ENCODE peak calls at places on chromosomes 16 and 17, in six cellular contexts. O is neural progenitor cell, Y is GM13977, P is psoas muscle, L is kidney, K is HFFc6. C is an unnamed sample.

GRCh38 chr16:80803341-80804060 is 897 bp downstream of the CDYL2 start:
- DNase-seq in O (peak; percentile 63), Y (peak; percentile 75), P (peak; percentile 11), L (peak; percentile 81), K (no peak), C (no peak)

GRCh38 chr17:14143678-14144077 is 74.4 kb downstream of the COX10 start:
- DNase-seq in O (no peak), Y (no peak), P (no peak), L (no peak), K (no peak), C (no peak)

GRCh38 chr16:8929086-8929748 is 34.5 kb downstream of the USP7 start:
- DNase-seq in O (no peak), Y (no peak), P (no peak), L (no peak), K (no peak), C (no peak)

GRCh38 chr17:29181226-29181625 is 1.0 kb upstream of the MYO18A start:
- DNase-seq in O (no peak), Y (no peak), P (no peak), L (no peak), K (no peak), C (no peak)

GRCh38 chr17:43094129-43094834 is 30.9 kb downstream of the BRCA1 start:
- DNase-seq in O (no peak), Y (no peak), P (no peak), L (no peak), K (peak; percentile 48), C (no peak)

GRCh38 chr17:55825213-55825612 is 74.4 kb downstream of the PCTP start:
- DNase-seq in O (peak; percentile 37), Y (no peak), P (no peak), L (no peak), K (no peak), C (no peak)

GRCh38 chr17:37392024-37392590 is 14.5 kb downstream of the ACACA start:
- DNase-seq in O (peak; percentile 6), Y (peak; percentile 55), P (no peak), L (no peak), K (peak; percentile 63), C (no peak)

GRCh38 chr17:64635647-64636305 is 26.3 kb downstream of the SMURF2 start:
- DNase-seq in O (no peak), Y (peak; percentile 28), P (no peak), L (no peak), K (peak; percentile 79), C (peak; percentile 56)

GRCh38 chr16:84567446-84567962 is 50.4 kb downstream of the COTL1 start:
- DNase-seq in O (no peak), Y (no peak), P (no peak), L (no peak), K (no peak), C (no peak)

GRCh38 chr16:85878875-85879274 is 20.1 kb upstream of the IRF8 start:
- DNase-seq in O (peak; percentile 22), Y (no peak), P (no peak), L (no peak), K (peak; percentile 76), C (peak; percentile 11)

GRCh38 chr17:15490634-15491261 is 23.3 kb upstream of the CDRT4 start:
- DNase-seq in O (peak; percentile 59), Y (no peak), P (peak; percentile 82), L (peak; percentile 87), K (peak; percentile 68), C (no peak)

GRCh38 chr16:56424791-56425438 is 430 bp downstream of the AMFR start:
- DNase-seq in O (no peak), Y (no peak), P (peak; percentile 52), L (peak; percentile 84), K (no peak), C (no peak)

GRCh38 chr17:31515226-31515759 is 123.8 kb downstream of the RAB11FIP4 start:
- DNase-seq in O (no peak), Y (no peak), P (no peak), L (no peak), K (no peak), C (no peak)

GRCh38 chr17:68533887-68534700 is 21.9 kb downstream of the PRKAR1A start:
- DNase-seq in O (no peak), Y (no peak), P (no peak), L (no peak), K (peak; percentile 15), C (peak; percentile 55)

GRCh38 chr16:88703486-88704309 is 2.5 kb downstream of the RNF166 start:
- DNase-seq in O (no peak), Y (no peak), P (no peak), L (no peak), K (no peak), C (no peak)

GRCh38 chr16:3431779-3432219 is 11.5 kb downstream of the ZNF597 start:
- DNase-seq in O (no peak), Y (peak; percentile 59), P (peak; percentile 68), L (peak; percentile 74), K (no peak), C (no peak)

GRCh38 chr17:76265624-76266243 is 586 bp downstream of the UBALD2 start:
- DNase-seq in O (peak; percentile 84), Y (no peak), P (peak; percentile 69), L (peak; percentile 94), K (peak; percentile 31), C (no peak)

GRCh38 chr17:15384142-15384803 is 42.9 kb upstream of the TEKT3 start:
- DNase-seq in O (no peak), Y (no peak), P (peak; percentile 70), L (peak; percentile 81), K (no peak), C (no peak)

GRCh38 chr17:69358688-69359596 is 32.0 kb upstream of the ABCA5 start:
- DNase-seq in O (peak; percentile 61), Y (peak; percentile 28), P (no peak), L (no peak), K (no peak), C (no peak)

DNA sequence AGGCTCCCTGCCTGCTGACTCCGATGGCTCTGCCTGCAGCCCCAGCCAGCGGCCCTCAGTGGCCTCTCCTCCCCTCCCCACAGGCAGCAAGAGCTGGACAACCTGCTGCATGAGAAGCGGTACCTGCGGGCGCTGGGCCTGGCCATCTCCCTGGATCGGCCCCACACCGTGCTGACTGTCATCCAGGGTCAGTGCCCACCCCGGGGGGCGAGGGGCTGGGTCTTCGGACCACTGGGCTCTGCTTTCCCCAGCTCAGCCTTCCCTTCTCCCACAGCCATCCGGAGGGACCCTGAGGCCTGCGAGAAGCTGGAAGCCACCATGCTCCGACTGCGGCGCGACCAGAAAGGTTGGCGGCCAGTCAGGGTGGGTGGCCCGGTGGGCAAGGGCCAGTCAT is 3.4 kb downstream of the NOXO1 start:
- DNase-seq in O (no peak), Y (no peak), P (no peak), L (no peak), K (no peak), C (no peak)
- TF ChIP-seq CTCF in O (no peak), Y (no peak), P (no peak), L (no peak), K (no peak), C (no peak)

GRCh38 chr16:17329412-17329811 is 141.3 kb downstream of the XYLT1 start:
- DNase-seq in O (no peak), Y (no peak), P (no peak), L (no peak), K (no peak), C (no peak)

GRCh38 chr16:17330019-17330570 is 140.7 kb downstream of the XYLT1 start:
- DNase-seq in O (no peak), Y (no peak), P (no peak), L (no peak), K (no peak), C (no peak)

GRCh38 chr16:17334096-17334495 is 136.7 kb downstream of the XYLT1 start:
- DNase-seq in O (no peak), Y (no peak), P (no peak), L (no peak), K (peak; percentile 87), C (peak; percentile 69)

GRCh38 chr16:17331071-17331521 is 139.7 kb downstream of the XYLT1 start:
- DNase-seq in O (no peak), Y (no peak), P (peak; percentile 79), L (no peak), K (no peak), C (peak; percentile 63)

DNA sequence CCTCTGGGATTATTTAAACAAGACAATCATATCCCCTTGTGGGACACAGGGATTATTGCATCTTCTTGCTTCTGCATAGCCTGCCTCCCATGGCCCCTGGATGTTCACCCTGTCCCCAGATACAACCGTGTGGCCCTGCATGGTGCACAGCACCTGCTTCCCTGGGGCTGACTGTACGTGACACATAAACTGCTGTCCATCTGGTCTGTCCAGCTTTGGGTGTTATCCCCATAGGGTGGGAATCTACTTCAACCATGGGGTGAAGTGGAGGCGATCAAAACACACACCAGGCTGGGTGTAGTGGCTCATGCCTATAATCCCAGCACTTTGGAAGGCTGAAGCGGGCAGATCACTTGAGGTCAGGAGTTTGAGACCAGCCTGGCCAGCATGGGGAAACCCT is 138.8 kb downstream of the XYLT1 start:
- DNase-seq in O (no peak), Y (no peak), P (no peak), L (no peak), K (no peak), C (no peak)
- TF ChIP-seq CTCF in O (no peak), Y (no peak), P (no peak), L (no peak), K (no peak), C (no peak)

DNA sequence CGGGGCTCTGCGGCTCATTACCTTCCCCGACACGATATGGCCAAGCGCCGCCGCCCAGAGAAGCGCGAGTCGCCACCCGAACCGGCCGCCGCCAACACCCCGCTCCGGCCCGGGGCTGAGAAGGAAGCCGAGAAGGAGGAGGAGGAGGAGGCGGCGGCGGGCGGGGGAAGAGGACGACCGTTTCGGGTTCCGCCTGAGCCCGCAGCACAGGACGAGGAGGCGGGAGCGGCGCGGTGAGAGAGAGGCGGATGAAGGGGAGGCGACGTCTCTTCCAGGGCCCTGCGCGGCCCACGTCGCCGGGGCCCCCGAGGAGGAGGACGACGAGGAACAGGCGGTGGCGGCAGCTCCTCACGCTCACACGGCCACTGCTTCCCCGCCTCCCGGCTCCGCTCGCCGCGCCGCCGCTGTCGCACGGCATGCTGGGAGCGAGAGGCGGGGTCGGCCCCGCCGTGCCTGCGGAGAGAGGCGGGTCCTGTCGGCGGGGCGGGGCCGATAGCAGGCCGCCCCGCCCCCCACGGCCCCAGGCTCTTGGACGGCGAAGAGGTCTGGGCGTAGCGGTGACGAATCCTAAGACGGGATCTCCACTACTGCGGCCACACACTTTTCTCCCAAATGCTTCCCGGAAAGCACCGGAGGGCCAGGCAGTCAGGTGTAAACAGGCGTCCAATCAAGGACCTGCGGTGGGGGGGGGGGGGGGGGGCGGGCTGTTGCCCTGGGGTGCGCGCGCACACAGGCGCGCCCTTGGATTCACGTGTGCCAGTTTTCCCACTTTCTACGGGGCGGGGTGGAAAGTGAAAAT is 97.3 kb upstream of the METTL9 start:
- DNase-seq in O (peak; percentile 99), Y (peak; percentile 91), P (peak; percentile 95), L (peak; percentile 98), K (peak; percentile 98), C (peak; percentile 87)
- TF ChIP-seq CTCF in O (no peak), Y (no peak), P (no peak), L (no peak), K (no peak), C (no peak)

DNA sequence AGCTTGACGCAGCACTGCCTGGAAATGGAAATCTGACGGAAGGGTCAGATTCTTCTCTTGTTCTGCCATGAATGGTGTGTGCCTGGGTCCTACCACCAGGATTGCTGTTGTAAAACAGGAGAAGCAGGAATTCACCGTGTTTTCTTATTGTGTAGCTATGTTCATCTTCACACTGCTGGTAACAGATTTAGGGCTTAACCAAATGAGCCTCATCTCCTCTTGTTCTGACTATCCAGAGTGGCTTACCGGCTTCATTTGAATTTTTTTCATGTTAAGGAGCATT is 97.3 kb upstream of the CHMP6 start:
- DNase-seq in O (no peak), Y (no peak), P (no peak), L (no peak), K (no peak), C (no peak)
- TF ChIP-seq CTCF in O (peak; percentile 29), Y (no peak), P (no peak), L (no peak), K (peak; percentile 27), C (no peak)

C was measured in AG09319.